ENCODE peak calls at places on chromosomes 5 and 9, in seven cellular contexts. N is Karpas-422; U is testis; E is AG09309; Q is mucosa of gallbladder; W is stimulated activated CD4-positive, alpha-beta T cell treated with anti-CD3 and anti-CD28 coated beads, Interleukin-2, amount 100 ng/mL, for 4 hours; O is AG10803. G is an unnamed sample.

GRCh38 chr9:121267689-121268597 is at the start of gene GSN:
- DNase-seq in Q (peak; percentile 83), N (peak; percentile 89), E (no peak), O (peak; percentile 66), W (peak; percentile 28), U (peak; percentile 88), G (peak; percentile 67)

GRCh38 chr9:121350993-121351561 is 19.0 kb downstream of the STOM start:
- DNase-seq in W (no peak), O (peak; percentile 95), U (peak; percentile 68), E (peak; percentile 84), Q (peak; percentile 84), N (no peak), G (peak; percentile 88)

GRCh38 chr5:54944364-54944763 is 41.0 kb downstream of the ESM1 start:
- DNase-seq in O (peak; percentile 51), W (peak; percentile 8), Q (no peak), U (peak; percentile 31), N (peak; percentile 62), E (no peak), G (no peak)

GRCh38 chr9:133494636-133495326 is 15.9 kb upstream of the SLC2A6 start:
- DNase-seq in E (no peak), O (no peak), U (no peak), W (no peak), N (no peak), Q (no peak), G (no peak)

GRCh38 chr9:118362596-118362995 is 658.4 kb downstream of the TLR4 start:
- DNase-seq in U (no peak), Q (no peak), E (no peak), W (no peak), O (peak; percentile 29), N (no peak), G (no peak)

GRCh38 chr5:91119941-91120850 is 262.9 kb downstream of the ARRDC3 start:
- DNase-seq in E (no peak), N (no peak), O (no peak), U (peak; percentile 59), W (no peak), Q (peak; percentile 44), G (no peak)

GRCh38 chr9:134627417-134628353 is 13.9 kb upstream of the COL5A1 start:
- DNase-seq in O (no peak), E (no peak), Q (no peak), N (no peak), W (no peak), U (no peak), G (no peak)

GRCh38 chr5:119274767-119275130 is 81.1 kb upstream of the TNFAIP8 start:
- DNase-seq in Q (no peak), W (no peak), E (peak; percentile 42), U (no peak), O (peak; percentile 60), N (peak; percentile 87), G (no peak)

GRCh38 chr5:14223372-14223771 is 80.2 kb downstream of the TRIO start:
- DNase-seq in W (no peak), O (no peak), U (no peak), E (no peak), N (no peak), Q (no peak), G (no peak)

GRCh38 chr5:14160116-14160515 is 17.0 kb downstream of the TRIO start:
- DNase-seq in Q (no peak), U (no peak), N (no peak), W (no peak), E (no peak), O (no peak), G (no peak)

GRCh38 chr5:93569295-93570164 is 11.5 kb downstream of the NR2F1-AS1 start:
- DNase-seq in U (no peak), E (no peak), W (no peak), Q (no peak), N (no peak), O (no peak), G (no peak)

GRCh38 chr5:10424124-10424731 is 17.5 kb upstream of the ROPN1L start:
- DNase-seq in N (peak; percentile 73), E (no peak), W (no peak), U (peak; percentile 36), Q (no peak), O (peak; percentile 48), G (peak; percentile 38)

GRCh38 chr5:143606043-143606752 is 202.7 kb upstream of the NR3C1 start:
- DNase-seq in Q (no peak), U (no peak), E (no peak), O (peak; percentile 29), W (no peak), N (no peak), G (no peak)

GRCh38 chr9:135017916-135018915 is 69.3 kb upstream of the OLFM1 start:
- DNase-seq in O (no peak), U (no peak), W (no peak), E (no peak), N (no peak), Q (no peak), G (no peak)

G was measured in adrenal gland.